ENCODE peak calls at places on chromosomes 5 and 9, in four cellular contexts. H is naive B cell, P is H9, T is COR-L47. C is an unnamed sample.

GRCh38 chr5:127183332-127183731 is 107.3 kb upstream of the MEGF10 start:
- DNase-seq in H (no peak), P (no peak), T (no peak), C (no peak)

GRCh38 chr5:55636177-55636576 is 75.9 kb downstream of the SLC38A9 start:
- DNase-seq in H (no peak), P (no peak), T (peak; percentile 47), C (peak; percentile 83)

GRCh38 chr9:93354451-93354850 is 97.0 kb upstream of the FAM120A start:
- DNase-seq in H (no peak), P (no peak), T (no peak), C (no peak)

GRCh38 chr9:96087669-96088299 is 212.3 kb downstream of the ERCC6L2 start:
- DNase-seq in H (no peak), P (peak; percentile 44), T (peak; percentile 65), C (peak; percentile 46)

GRCh38 chr9:89753472-89754055 is 148.8 kb downstream of the GADD45G start:
- DNase-seq in H (no peak), P (no peak), T (no peak), C (no peak)

GRCh38 chr5:10724799-10725507 is 36.1 kb downstream of the DAP start:
- DNase-seq in H (no peak), P (no peak), T (no peak), C (peak; percentile 47)

GRCh38 chr9:38228331-38229122 is 159.5 kb upstream of the SHB start:
- DNase-seq in H (no peak), P (no peak), T (no peak), C (no peak)

GRCh38 chr9:16304301-16304700 is 566.2 kb downstream of the BNC2 start:
- DNase-seq in H (no peak), P (peak; percentile 10), T (no peak), C (no peak)

GRCh38 chr9:76271755-76272154 is 122.5 kb downstream of the RFK start:
- DNase-seq in H (no peak), P (no peak), T (no peak), C (no peak)

GRCh38 chr5:42680035-42680434 is 76.6 kb upstream of the CCDC152 start:
- DNase-seq in H (no peak), P (no peak), T (no peak), C (no peak)

GRCh38 chr5:94337617-94338016 is 280.8 kb downstream of the KIAA0825 start:
- DNase-seq in H (no peak), P (no peak), T (no peak), C (no peak)

C was measured in NCI-H748 treated with DMSO at 0.1 percent for 48 hours.